ENCODE peak calls at places on chromosomes 11 and 22, in nine cellular contexts. N, Q, B, P, G, F, O, S and X are unnamed samples.
A peak's percentile ranks its signal among the peaks of the same experiment; 100 is the strongest.

GRCh38 chr22:21995660-21996059 is 13.1 kb upstream of the TOP3B start:
- DNase-seq in Q (no peak), N (no peak), B (no peak), G (no peak), F (no peak), P (no peak), O (no peak), S (no peak), X (no peak)

GRCh38 chr11:57303280-57303989 is 21.3 kb downstream of the TNKS1BP1 start:
- DNase-seq in Q (no peak), B (no peak), S (no peak), O (no peak), F (no peak), P (no peak), N (no peak), G (no peak), X (no peak)

GRCh38 chr22:45181766-45182165 is 18.0 kb downstream of the NUP50 start:
- DNase-seq in N (no peak), G (no peak), O (no peak), Q (no peak), B (no peak), F (no peak), P (no peak), S (no peak), X (no peak)

GRCh38 chr11:119897576-119897975 is 168.6 kb upstream of the NECTIN1 start:
- DNase-seq in B (peak; percentile 38), Q (no peak), S (no peak), G (no peak), P (no peak), F (no peak), O (no peak), N (no peak), X (no peak)

GRCh38 chr11:68843052-68843561 is 1.4 kb upstream of the CPT1A start:
- DNase-seq in S (no peak), B (no peak), O (no peak), F (no peak), N (no peak), Q (peak; percentile 62), P (no peak), G (no peak), X (no peak)

GRCh38 chr11:57597971-57598830 is 716 bp downstream of the SERPING1 start:
- DNase-seq in P (no peak), G (peak; percentile 74), F (peak; percentile 82), O (peak; percentile 95), S (peak; percentile 83), B (peak; percentile 88), Q (peak; percentile 49), N (peak; percentile 91), X (no peak)

GRCh38 chr11:69959461-69959860 is 118.7 kb upstream of the ANO1 start:
- DNase-seq in S (no peak), P (no peak), N (no peak), F (no peak), B (no peak), Q (no peak), G (no peak), O (no peak), X (no peak)

GRCh38 chr11:104254347-104254746 is 90.4 kb upstream of the PDGFD start:
- DNase-seq in F (no peak), G (no peak), B (peak; percentile 43), Q (peak; percentile 26), P (no peak), S (peak; percentile 40), N (no peak), O (no peak), X (no peak)

GRCh38 chr22:19429950-19430889 is 1.3 kb downstream of the HIRA start:
- DNase-seq in S (peak; percentile 79), O (no peak), N (peak; percentile 28), P (no peak), B (peak; percentile 68), G (no peak), Q (peak; percentile 78), F (no peak), X (no peak)

GRCh38 chr11:1105183-1105565 is 30.5 kb downstream of the MUC2 start:
- DNase-seq in B (no peak), N (no peak), Q (no peak), G (no peak), F (no peak), S (no peak), P (no peak), O (no peak), X (no peak)

GRCh38 chr11:84930863-84931262 is 696.3 kb downstream of the DLG2 start:
- DNase-seq in S (no peak), Q (no peak), B (no peak), P (no peak), G (no peak), F (no peak), O (no peak), N (no peak), X (no peak)

GRCh38 chr11:64762277-64762915 is 2.6 kb upstream of the PYGM start:
- DNase-seq in F (peak; percentile 15), P (no peak), Q (no peak), N (no peak), O (no peak), S (peak; percentile 5), B (peak; percentile 59), G (no peak), X (no peak)

GRCh38 chr11:64765291-64765803 is 5.6 kb upstream of the PYGM start:
- DNase-seq in G (no peak), P (no peak), O (peak; percentile 80), S (no peak), Q (no peak), B (peak; percentile 60), F (peak; percentile 20), N (no peak), X (no peak)

GRCh38 chr11:64762916-64763803 is 3.4 kb upstream of the PYGM start:
- DNase-seq in G (no peak), B (peak; percentile 48), F (peak; percentile 19), P (no peak), Q (peak; percentile 81), N (no peak), O (peak; percentile 26), S (no peak), X (no peak)

GRCh38 chr11:64764753-64765152 is 5.0 kb upstream of the PYGM start:
- DNase-seq in P (no peak), F (peak; percentile 9), N (no peak), Q (no peak), O (no peak), S (no peak), G (no peak), B (peak; percentile 25), X (no peak)

GRCh38 chr11:64763804-64764611 is 4.2 kb upstream of the PYGM start:
- DNase-seq in Q (no peak), G (no peak), N (no peak), S (no peak), F (peak; percentile 16), P (no peak), O (no peak), B (peak; percentile 53), X (no peak)
- H3K4me1 ChIP-seq in Q (peaks cover 27% of the 10 kb centered on the region), G (peaks cover 12% of the 10 kb centered on the region), N (peaks cover 14% of the 10 kb centered on the region), S (peaks cover 9% of the 10 kb centered on the region), F (peaks cover 73% of the 10 kb centered on the region), P (peaks cover 17% of the 10 kb centered on the region), O (peaks cover 26% of the 10 kb centered on the region), B (peaks cover 19% of the 10 kb centered on the region), X (peaks cover 17% of the 10 kb centered on the region)

GRCh38 chr11:9568161-9568853 is 5.2 kb upstream of the WEE1 start:
- DNase-seq in B (no peak), Q (no peak), F (no peak), P (no peak), S (no peak), O (no peak), G (no peak), N (no peak), X (no peak)

GRCh38 chr11:9570313-9570712 is 3.2 kb upstream of the WEE1 start:
- DNase-seq in S (no peak), G (no peak), P (no peak), O (no peak), F (no peak), Q (no peak), B (no peak), N (no peak), X (no peak)

GRCh38 chr11:9571071-9571765 is 2.3 kb upstream of the WEE1 start:
- DNase-seq in S (no peak), P (no peak), B (no peak), G (no peak), F (no peak), O (no peak), Q (no peak), N (no peak), X (no peak)

GRCh38 chr11:9568854-9569587 is 4.4 kb upstream of the WEE1 start:
- DNase-seq in S (peak; percentile 90), B (no peak), P (no peak), G (peak; percentile 64), O (no peak), N (peak; percentile 56), F (peak; percentile 73), Q (no peak), X (no peak)

GRCh38 chr11:9569588-9570164 is 3.8 kb upstream of the WEE1 start:
- DNase-seq in S (no peak), Q (no peak), O (no peak), F (no peak), B (no peak), P (no peak), N (no peak), G (no peak), X (no peak)
- H3K4me1 ChIP-seq in S (peaks cover 43% of the 10 kb centered on the region), Q (peaks cover 3% of the 10 kb centered on the region), O (peaks cover 30% of the 10 kb centered on the region), F (peaks cover 59% of the 10 kb centered on the region), B (peaks cover 22% of the 10 kb centered on the region), P (peaks cover 21% of the 10 kb centered on the region), N (peaks cover 9% of the 10 kb centered on the region), G (peaks cover 2% of the 10 kb centered on the region), X (peaks cover 43% of the 10 kb centered on the region)

DNA sequence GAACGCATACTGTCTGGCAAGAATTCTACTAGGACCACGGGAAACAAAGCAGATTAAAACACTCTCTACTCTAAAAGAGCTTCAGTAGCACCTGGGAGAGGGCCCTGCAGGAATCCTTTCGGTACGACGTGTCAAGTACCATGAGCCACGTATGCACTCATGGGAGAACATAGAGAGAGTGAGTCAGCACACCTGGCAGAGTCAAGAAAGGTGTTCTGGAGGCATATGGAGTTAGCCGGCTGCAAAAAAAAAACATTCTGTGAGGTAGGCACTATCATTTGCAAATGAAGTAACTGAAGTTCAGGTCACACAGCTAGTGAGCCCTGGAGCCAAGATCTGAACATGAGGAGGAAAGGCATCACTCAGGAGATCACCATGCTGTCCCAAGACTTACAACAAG is 71.1 kb upstream of the BID start:
- DNase-seq in F (no peak), Q (no peak), N (no peak), S (no peak), G (no peak), B (no peak), P (no peak), O (no peak), X (no peak)
- H3K4me1 ChIP-seq in F (peaks cover 36% of the 10 kb centered on the region), Q (no peaks in the 10 kb centered on the region), N (peaks cover 26% of the 10 kb centered on the region), S (no peaks in the 10 kb centered on the region), G (peaks cover 4% of the 10 kb centered on the region), B (peaks cover 12% of the 10 kb centered on the region), P (no peaks in the 10 kb centered on the region), O (no peaks in the 10 kb centered on the region), X (no peaks in the 10 kb centered on the region)

DNA sequence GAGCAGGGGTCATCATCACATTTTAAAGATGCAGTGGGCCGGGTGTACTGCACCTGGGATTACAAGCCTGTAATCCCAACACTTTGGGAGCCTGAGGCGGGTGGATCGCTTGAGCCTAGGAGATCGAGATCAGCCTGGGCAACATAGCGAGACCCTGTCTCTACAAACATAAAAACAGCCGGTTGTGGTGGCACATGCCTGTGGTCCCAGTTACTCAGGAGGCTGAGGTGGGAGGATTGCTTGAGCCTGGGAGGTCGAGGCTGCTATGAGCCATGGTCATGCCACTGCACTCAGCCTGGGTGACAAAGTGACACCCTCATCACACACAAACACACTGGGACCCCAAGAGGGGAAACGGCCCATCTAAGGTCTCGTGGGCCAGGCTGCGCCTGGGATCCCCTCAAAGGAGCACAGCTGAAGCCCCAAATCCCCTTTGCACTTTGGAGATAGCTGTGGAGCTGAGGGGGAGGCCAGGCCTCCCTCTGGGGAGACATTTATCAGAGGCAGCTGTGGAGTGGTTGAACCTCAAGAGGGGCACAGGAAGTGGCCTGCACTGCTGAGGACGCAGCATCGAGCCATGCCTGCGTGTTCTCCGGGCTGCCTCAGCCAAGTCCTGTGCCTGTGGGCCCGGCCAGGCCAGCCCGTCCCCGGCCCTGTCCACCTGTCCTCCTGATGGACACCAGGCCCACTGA is 27.5 kb downstream of the OSBPL5 start:
- DNase-seq in N (peak; percentile 22), P (no peak), F (no peak), O (no peak), Q (no peak), G (no peak), S (no peak), B (peak; percentile 55), X (peak; percentile 49)
- H3K4me1 ChIP-seq in N (peaks cover 15% of the 10 kb centered on the region), P (no peaks in the 10 kb centered on the region), F (peaks cover 42% of the 10 kb centered on the region), O (peaks cover 24% of the 10 kb centered on the region), Q (no peaks in the 10 kb centered on the region), G (peaks cover 11% of the 10 kb centered on the region), S (no peaks in the 10 kb centered on the region), B (no peaks in the 10 kb centered on the region), X (no peaks in the 10 kb centered on the region)